ENCODE peak calls at places on chromosome 10, in four cellular contexts. I is heart right ventricle, E is cardiac muscle cell, V is ascending aorta. C is an unnamed sample.

GRCh38 chr10:55024718-55025117 is 223.7 kb upstream of the PCDH15 start:
- DNase-seq in I (peak; percentile 10), E (no peak), V (no peak), C (no peak)

GRCh38 chr10:61781969-61782403 is 119.3 kb downstream of the CABCOCO1 start:
- DNase-seq in I (no peak), E (no peak), V (no peak), C (no peak)

GRCh38 chr10:110206988-110207804 is at the start of gene MXI1:
- DNase-seq in I (peak; percentile 81), E (peak; percentile 86), V (peak; percentile 61), C (peak; percentile 81)

GRCh38 chr10:20890009-20890408 is 7.1 kb downstream of the NEBL start:
- DNase-seq in I (no peak), E (peak; percentile 52), V (no peak), C (no peak)

GRCh38 chr10:43394868-43395267 is 14.1 kb downstream of the HNRNPF start:
- DNase-seq in I (no peak), E (no peak), V (no peak), C (no peak)

GRCh38 chr10:50322075-50322474 is 70.8 kb upstream of the ASAH2 start:
- DNase-seq in I (no peak), E (peak; percentile 56), V (no peak), C (no peak)

GRCh38 chr10:7491230-7491629 is 80.4 kb upstream of the SFMBT2 start:
- DNase-seq in I (no peak), E (no peak), V (no peak), C (no peak)

GRCh38 chr10:117365612-117366011 is 9.6 kb downstream of the PDZD8 start:
- DNase-seq in I (no peak), E (no peak), V (no peak), C (no peak)

GRCh38 chr10:96667401-96667800 is 52.9 kb downstream of the PIK3AP1 start:
- DNase-seq in I (no peak), E (no peak), V (no peak), C (no peak)

GRCh38 chr10:33199731-33200130 is 134.7 kb downstream of the NRP1 start:
- DNase-seq in I (no peak), E (no peak), V (no peak), C (no peak)

GRCh38 chr10:31317652-31318381 is 1.2 kb upstream of the ZEB1 start:
- DNase-seq in I (no peak), E (no peak), V (peak; percentile 61), C (no peak)

GRCh38 chr10:99834410-99834809 is 52.0 kb downstream of the ABCC2 start:
- DNase-seq in I (no peak), E (peak; percentile 38), V (no peak), C (no peak)

GRCh38 chr10:24344279-24344678 is 135.3 kb downstream of the KIAA1217 start:
- DNase-seq in I (no peak), E (peak; percentile 97), V (no peak), C (no peak)

GRCh38 chr10:31620236-31621151 is 301.5 kb downstream of the ZEB1 start:
- DNase-seq in I (peak; percentile 87), E (peak; percentile 68), V (no peak), C (peak; percentile 81)

GRCh38 chr10:118531105-118531851 is 64.2 kb downstream of the PRLHR start:
- DNase-seq in I (peak; percentile 24), E (no peak), V (no peak), C (peak; percentile 48)

GRCh38 chr10:33860994-33861393 is 526.5 kb upstream of the NRP1 start:
- DNase-seq in I (no peak), E (no peak), V (no peak), C (no peak)

GRCh38 chr10:69466158-69466490 is 14.9 kb downstream of the TSPAN15 start:
- DNase-seq in I (no peak), E (no peak), V (no peak), C (no peak)

GRCh38 chr10:90930070-90930837 is 9.4 kb upstream of the ANKRD1 start:
- DNase-seq in I (no peak), E (peak; percentile 93), V (no peak), C (no peak)

DNA sequence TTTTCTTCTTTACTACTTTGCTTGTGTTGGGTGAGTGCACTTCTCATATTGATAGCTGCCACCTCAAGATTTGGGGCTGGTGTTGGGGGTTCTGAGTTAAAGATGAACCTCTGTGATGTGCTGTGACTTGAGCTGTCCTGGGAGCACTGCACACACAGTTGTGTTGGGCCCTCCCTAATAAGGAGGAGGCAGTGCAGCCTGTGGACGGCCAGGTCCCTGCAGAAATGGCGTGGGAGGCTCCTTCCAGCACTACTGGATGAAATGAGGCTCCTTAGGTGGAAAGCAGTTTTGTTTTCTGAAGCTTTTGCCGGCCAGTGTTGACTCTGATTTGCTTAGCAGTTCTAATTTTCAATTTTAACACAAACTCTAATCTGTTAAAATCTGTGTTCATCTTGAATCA is 44.0 kb downstream of the WDR37 start:
- DNase-seq in I (no peak), E (peak; percentile 7), V (no peak), C (no peak)
- H3K4me3 ChIP-seq in I (no peak overlapping the region), E (no peak overlapping the region), V (no peak overlapping the region), C (no peak overlapping the region)

DNA sequence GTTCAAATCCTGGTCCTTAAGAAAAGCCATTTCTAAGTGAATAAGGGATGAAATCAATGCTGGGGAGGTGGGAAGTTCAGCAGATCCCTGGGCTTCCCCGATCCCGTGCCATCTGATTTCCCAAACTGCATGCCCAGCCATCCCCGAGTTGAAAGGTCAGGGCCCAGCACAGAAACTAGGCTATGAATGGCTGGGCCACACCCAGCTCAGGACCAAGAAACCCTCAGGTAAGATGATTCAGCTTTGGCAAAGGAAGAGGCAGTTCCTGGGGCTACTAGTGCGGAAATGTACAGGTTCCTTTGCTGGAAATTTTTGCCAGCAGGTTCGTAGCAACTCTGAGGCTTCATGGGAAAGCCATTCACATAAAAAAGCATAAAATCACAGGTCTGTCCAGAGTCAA is 182.7 kb downstream of the FAM107B start:
- DNase-seq in I (no peak), E (no peak), V (no peak), C (no peak)
- H3K27ac ChIP-seq in I (no peak overlapping the region), E (no peak overlapping the region), V (no peak overlapping the region), C (no peak overlapping the region)

DNA sequence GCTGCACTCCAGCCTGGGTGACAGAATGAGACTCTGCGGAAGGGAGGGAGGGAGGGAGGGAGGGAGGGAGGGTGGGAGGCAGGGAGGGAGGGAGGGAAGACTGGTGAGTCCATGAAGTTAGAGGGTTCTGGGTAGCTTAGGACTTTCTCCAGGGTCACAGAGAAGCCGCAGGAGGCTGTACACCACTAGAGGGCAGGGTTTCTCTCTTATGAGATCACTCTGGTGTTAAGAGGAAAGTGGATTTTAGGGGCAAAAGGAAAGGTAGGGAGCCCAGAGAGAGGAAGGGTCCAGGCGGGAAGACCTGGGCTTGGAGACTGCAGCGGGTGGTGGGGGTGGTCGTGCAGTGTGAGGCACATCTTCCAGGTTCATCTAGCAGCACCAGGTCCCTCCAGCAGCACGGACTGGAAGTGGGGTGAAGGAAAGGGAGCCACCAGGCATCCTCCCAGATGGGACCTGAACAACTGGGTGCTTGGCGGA is 48.7 kb upstream of the SLC29A3 start:
- DNase-seq in I (peak; percentile 60), E (peak; percentile 85), V (no peak), C (no peak)
- TF ChIP-seq CTCF in I (peak; percentile 63), E (peak; percentile 77), V (peak; percentile 64), C (peak; percentile 54)

DNA sequence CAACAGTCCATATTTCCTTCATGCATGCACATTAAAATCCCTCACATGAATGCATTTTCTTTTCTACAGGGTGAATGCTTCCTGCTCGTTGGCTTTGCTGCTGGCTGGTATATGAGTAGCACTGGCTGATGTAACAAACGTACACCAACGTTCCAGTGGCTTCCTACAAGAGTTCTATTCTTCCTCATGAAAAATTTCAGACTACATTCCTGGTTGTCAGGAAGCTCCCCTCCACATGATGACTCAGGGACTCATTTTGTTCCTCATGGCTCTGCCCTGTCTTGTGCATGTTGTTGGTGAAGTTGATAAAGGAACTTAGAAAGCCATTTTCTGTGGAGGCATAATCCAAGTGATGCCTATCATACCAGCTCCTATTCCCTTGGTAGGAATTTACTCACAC is 470.7 kb upstream of the KLF6 start:
- DNase-seq in I (no peak), E (no peak), V (no peak), C (no peak)
- H3K4me3 ChIP-seq in I (no peak overlapping the region), E (no peak overlapping the region), V (no peak overlapping the region), C (no peak overlapping the region)

DNA sequence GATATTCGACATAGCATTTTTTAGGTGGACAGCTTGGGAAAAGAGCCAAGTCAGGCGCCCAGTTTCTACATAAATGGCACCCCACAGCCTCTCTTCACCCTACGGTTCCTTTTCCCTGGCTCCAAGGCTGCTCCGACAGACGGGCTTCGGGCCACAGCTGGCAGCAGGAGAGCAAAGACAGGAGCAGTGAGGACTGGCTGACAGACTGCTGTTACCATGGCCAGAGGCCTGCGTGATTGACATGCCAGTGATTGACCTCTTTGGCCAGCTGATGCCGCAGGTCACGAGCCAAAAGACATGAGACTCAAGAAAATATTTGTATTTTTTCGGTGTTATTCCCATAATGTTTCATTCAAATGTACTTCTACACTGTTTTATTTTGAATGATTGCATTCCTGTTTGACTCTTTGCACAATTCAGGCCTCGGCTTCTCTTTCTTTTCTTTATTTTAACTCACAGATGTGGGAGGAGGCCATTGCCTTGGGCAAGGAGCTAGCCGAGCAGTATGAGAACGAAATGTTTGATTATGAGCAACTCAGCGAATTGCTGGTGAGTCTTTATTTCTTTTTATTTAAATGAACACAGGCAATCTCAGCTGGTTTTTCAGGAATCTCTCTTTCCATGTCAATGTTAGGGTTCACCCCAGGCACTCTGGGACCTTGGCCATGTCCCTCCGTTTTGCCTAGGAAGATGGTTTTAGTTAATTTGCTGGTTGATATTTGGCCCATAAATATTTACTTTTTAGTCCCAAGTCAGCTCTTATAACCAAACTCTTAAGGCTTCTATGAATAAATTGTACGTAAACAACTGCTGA is 146.3 kb upstream of the NPS start:
- DNase-seq in I (no peak), E (no peak), V (no peak), C (no peak)
- H3K27ac ChIP-seq in I (no peak overlapping the region), E (no peak overlapping the region), V (peak overlapping the region; percentile 41), C (no peak overlapping the region)

DNA sequence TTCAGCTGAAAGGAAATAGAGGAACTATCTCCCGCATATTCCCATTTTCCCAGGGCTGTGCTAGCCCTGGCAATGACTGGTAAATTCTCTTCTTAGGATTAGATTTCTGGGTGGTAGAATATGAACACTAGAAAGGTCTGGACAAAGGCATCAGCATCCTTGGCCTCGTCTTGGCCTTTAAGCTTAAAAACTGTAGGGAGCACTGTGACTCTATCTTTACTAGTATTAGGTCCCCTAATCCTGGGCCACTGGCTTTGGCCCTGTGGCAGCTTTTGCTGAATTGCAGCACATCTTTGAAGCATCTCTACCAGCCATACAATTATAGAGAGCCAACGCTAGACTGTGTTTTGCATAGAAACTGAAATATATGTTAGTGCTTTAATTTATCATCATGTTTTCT is 41.5 kb upstream of the EBLN1 start:
- DNase-seq in I (no peak), E (peak; percentile 60), V (no peak), C (no peak)
- TF ChIP-seq CTCF in I (no peak), E (peak; percentile 30), V (no peak), C (no peak)

DNA sequence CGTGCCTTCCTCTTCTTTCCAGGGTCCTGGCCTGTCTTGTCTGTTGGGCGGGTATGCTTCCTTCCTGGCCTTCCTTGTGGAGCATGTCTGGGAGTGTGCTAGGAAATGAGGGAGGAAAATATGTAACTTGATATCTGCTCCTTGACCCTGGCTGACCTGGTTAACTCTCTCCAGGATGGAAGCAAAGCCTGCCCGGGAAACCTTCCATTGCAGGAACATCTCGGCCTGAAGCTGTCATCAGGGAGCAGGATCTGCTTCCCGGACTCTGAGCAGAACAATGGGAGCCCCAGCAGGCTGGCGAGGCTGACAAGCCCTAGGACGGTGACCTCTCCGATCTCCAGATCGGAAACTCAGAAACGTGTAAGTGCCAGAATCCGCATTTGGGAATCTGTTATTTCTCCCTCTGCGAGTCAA is 340.3 kb downstream of the FRMD4A start:
- DNase-seq in I (peak; percentile 59), E (peak; percentile 55), V (no peak), C (no peak)
- H3K4me3 ChIP-seq in I (no peak overlapping the region), E (no peak overlapping the region), V (peak overlapping the region; percentile 49), C (peak overlapping the region; percentile 27)